ENCODE peak calls at places on chromosomes 6 and 20, in four cellular contexts. K is BJ, F is endothelial cell of umbilical vein, M is fibroblast of mammary gland. H is an unnamed sample.

GRCh38 chr6:109484161-109484560 is 1.1 kb upstream of the ZBTB24 start:
- DNase-seq in K (no peak), F (peak), M (peak), H (no peak)

GRCh38 chr6:31791324-31792089 is 4.0 kb downstream of the VARS1 start:
- DNase-seq in K (no peak), F (peak), M (peak), H (no peak)

GRCh38 chr6:24205020-24205492 is 79.0 kb downstream of the NRSN1 start:
- DNase-seq in K (no peak), F (peak), M (peak), H (no peak)

GRCh38 chr20:53146201-53146891 is 174.2 kb downstream of the TSHZ2 start:
- DNase-seq in K (no peak), F (no peak), M (no peak), H (no peak)

GRCh38 chr6:145798530-145798929 is 16.1 kb downstream of the FBXO30 start:
- DNase-seq in K (no peak), F (peak), M (peak), H (no peak)

GRCh38 chr6:52635049-52635577 is 35.8 kb upstream of the TMEM14A start:
- DNase-seq in K (no peak), F (peak), M (peak), H (no peak)

GRCh38 chr6:167509853-167510220 is 185.0 kb downstream of the TTLL2 start:
- DNase-seq in K (no peak), F (no peak), M (no peak), H (no peak)

GRCh38 chr20:18788021-18788420 is 25.6 kb upstream of the SCP2D1 start:
- DNase-seq in K (no peak), F (no peak), M (no peak), H (no peak)

GRCh38 chr6:72182337-72183246 is 296.2 kb downstream of the RIMS1 start:
- DNase-seq in K (no peak), F (peak), M (peak), H (no peak)

GRCh38 chr20:9531581-9531980 is 17.2 kb downstream of the LAMP5 start:
- DNase-seq in K (no peak), F (no peak), M (no peak), H (no peak)

GRCh38 chr6:7241709-7242645 is 71.0 kb downstream of the SSR1 start:
- DNase-seq in K (no peak), F (no peak), M (no peak), H (no peak)

GRCh38 chr6:1870267-1870666 is 260.6 kb downstream of the FOXC1 start:
- DNase-seq in K (no peak), F (no peak), M (no peak), H (no peak)

GRCh38 chr20:17520583-17520982 is 10.6 kb downstream of the BFSP1 start:
- DNase-seq in K (no peak), F (peak), M (no peak), H (no peak)

GRCh38 chr6:41966214-41966920 is 24.8 kb upstream of the CCND3 start:
- DNase-seq in K (no peak), F (no peak), M (no peak), H (no peak)

GRCh38 chr6:10793695-10794094 is 44.6 kb downstream of the MAK start:
- DNase-seq in K (no peak), F (no peak), M (no peak), H (no peak)

GRCh38 chr6:159875194-159875593 is 15.6 kb upstream of the MAS1 start:
- DNase-seq in K (no peak), F (no peak), M (no peak), H (no peak)

GRCh38 chr6:33126101-33126714 is 50.4 kb downstream of the HLA-DPB1 start:
- DNase-seq in K (no peak), F (peak), M (peak), H (no peak)

GRCh38 chr6:33809619-33810018 is 5.8 kb upstream of the MLN start:
- DNase-seq in K (no peak), F (no peak), M (no peak), H (no peak)

GRCh38 chr6:77926198-77926752 is 273.4 kb downstream of the MEI4 start:
- DNase-seq in K (no peak), F (peak), M (no peak), H (no peak)
- TF ChIP-seq CTCF in K (no peak), F (peak), M (no peak), H (no peak)

GRCh38 chr6:143701343-143702234 is 23.8 kb downstream of the PHACTR2 start:
- DNase-seq in K (no peak), F (no peak), M (peak), H (no peak)

GRCh38 chr6:143698329-143698728 is 20.6 kb downstream of the PHACTR2 start:
- DNase-seq in K (no peak), F (no peak), M (no peak), H (no peak)

GRCh38 chr6:143697401-143697800 is 19.6 kb downstream of the PHACTR2 start:
- DNase-seq in K (no peak), F (peak), M (no peak), H (no peak)

GRCh38 chr6:143700684-143701342 is 23.0 kb downstream of the PHACTR2 start:
- DNase-seq in K (peak), F (peak), M (peak), H (peak)

GRCh38 chr6:143698759-143699750 is 21.3 kb downstream of the PHACTR2 start:
- DNase-seq in K (no peak), F (no peak), M (no peak), H (no peak)
- TF ChIP-seq CTCF in K (no peak), F (no peak), M (no peak), H (no peak)

DNA sequence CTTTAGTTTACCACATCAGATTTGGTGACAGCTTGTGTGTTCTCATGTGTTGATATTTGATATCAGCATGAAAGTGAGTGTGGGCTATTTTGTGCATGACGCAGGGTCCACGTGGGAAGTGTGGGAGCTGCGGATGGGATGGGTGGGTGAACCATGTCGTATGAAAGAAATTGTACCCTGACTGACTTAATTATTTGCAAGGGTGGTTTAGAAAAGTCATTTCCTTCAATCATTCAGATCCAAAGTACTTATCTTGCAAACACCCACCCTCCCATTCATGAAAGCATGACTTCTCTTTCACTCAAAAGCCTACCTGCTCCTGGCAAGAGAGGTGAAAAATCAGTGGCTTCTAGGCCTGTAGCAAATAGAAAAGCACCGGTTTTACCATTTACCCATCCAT is 91.8 kb upstream of the BACH2 start:
- DNase-seq in K (no peak), F (no peak), M (no peak), H (no peak)
- TF ChIP-seq CTCF in K (no peak), F (no peak), M (no peak), H (no peak)

GRCh38 chr20:63009044-63009961 is 2.5 kb upstream of the BHLHE23 start:
- DNase-seq in K (no peak), F (peak), M (peak), H (no peak)
- TF ChIP-seq CTCF in K (peak), F (peak), M (peak), H (peak)

GRCh38 chr20:14773486-14773885 is 436.1 kb upstream of the FLRT3 start:
- DNase-seq in K (no peak), F (no peak), M (no peak), H (no peak)
- TF ChIP-seq CTCF in K (no peak), F (no peak), M (no peak), H (no peak)

DNA sequence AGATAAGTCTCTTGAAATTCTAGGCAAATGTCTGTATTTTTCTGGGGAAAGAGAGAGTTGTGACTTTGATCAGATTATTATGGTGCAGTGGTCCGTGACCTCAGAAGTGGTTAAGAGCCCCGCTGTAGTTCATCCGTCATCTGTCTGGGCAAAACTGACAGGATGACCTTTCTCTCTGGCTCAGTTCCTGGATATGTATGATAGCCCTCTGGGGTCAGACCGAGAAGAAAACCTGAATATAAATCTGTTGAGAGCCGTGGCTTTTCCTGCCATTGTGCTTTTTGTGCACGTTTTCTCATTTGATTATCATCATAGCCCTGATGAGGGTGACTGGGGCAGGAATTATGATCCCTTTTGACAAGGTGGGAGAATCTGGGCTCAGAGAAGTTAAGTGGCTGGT is 26.5 kb downstream of the GHRH start:
- DNase-seq in K (no peak), F (peak), M (no peak), H (no peak)
- TF ChIP-seq CTCF in K (no peak), F (no peak), M (no peak), H (no peak)

DNA sequence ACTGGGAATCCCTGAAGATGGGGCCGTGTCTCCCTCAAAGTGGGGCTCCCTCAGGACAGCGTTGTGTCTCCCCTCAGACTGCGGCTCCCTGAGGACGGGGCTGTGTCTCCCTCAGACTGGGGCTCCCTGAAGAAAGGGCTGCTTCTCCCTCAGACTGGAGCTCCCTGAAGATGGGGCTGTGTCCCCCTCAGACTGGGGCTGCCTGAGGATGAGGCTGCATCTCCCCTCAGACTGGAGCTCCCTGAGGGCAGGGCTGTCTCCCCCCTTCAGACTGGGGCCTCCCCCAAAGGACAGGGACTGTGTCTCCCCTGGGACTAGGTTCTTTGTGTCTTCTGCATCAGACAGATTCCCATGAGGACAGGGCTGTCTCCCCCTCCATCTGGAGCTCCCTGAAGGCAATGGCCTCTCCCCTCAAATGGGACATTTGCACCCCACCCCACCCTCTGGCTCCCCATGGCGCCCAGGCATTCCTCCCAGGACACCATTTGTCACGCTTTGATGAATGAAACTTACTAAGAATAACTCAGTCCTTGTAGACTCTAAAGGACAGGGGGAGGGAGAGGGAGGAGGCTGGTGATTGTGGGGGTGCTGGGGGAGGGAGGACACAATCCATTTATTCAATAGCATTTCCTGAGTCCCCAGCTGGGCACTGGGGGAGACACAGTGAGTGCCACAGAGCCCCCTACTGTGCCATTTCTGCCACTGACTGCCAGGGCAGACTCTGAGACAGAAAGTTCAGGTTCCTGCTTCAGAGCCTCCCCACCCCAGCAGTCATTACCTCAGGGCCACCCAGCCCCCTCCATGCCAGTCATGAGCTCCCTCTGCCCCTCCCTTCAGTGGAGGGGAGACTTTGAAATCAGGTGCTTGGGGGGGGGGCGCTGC is 122.4 kb downstream of the MRPL14 start:
- DNase-seq in K (no peak), F (no peak), M (no peak), H (no peak)
- TF ChIP-seq CTCF in K (peak), F (peak), M (peak), H (peak)

GRCh38 chr6:120405947-120406346 is 928.3 kb downstream of the TBC1D32 start:
- DNase-seq in K (no peak), F (no peak), M (no peak), H (no peak)
- TF ChIP-seq CTCF in K (no peak), F (no peak), M (peak), H (no peak)

DNA sequence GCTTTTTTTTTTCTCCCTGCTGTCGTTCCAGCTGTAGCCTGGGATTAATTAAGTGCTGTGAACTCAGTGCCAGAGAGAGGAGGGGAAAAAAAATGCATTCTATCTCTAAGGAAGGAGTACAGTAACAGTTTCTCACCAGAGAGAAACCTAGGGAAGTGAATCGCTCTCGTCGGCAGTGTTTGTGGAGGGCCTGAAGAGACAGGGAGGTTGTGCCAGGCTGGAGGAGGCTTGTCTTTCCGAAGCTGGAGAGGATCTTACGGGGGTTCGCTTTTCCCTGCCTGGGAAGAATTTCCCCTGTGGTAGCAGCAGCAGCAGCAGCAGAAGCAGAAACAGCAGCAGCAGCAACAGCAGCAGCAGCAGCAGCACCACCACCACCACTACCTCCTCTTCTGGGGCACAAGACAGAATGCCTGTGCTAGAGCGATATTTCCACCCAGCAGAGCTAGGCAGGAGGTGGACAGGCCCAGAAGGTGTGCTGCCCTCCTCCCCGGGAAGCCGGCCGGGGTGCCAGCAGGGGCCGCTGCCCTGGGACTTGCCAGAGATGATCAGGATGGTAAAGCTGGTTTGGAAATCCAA is 186.5 kb downstream of the PDE7B start:
- DNase-seq in K (no peak), F (peak), M (peak), H (peak)
- TF ChIP-seq CTCF in K (peak), F (peak), M (peak), H (peak)

DNA sequence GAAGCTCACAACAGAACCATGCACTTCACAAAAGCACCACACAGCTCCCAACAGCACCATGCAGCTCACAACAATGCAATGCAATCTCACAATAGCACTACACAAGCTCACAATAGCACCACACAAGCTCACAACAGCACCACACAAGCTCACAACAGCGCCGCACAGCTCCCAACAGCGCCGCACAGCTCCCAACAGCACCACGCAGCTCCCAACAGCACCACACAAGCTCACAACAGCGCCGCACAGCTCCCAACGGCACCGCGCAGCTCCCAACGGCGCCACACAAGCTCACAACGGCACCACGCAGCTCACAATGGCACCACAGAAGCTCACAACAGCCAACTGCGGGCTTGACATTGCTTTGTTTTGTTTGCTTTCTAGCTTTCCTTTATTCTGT is 198.1 kb downstream of the DLL1 start:
- DNase-seq in K (no peak), F (no peak), M (no peak), H (no peak)
- TF ChIP-seq CTCF in K (no peak), F (no peak), M (no peak), H (no peak)